ENCODE peak calls at places on chromosomes 4 and X, in seven cellular contexts. S is MCF 10A, P is NB4, C is mucosa of descending colon, O is K562, X is AG09319, E is neural crest cell. L is an unnamed sample.

GRCh38 chr4:176271749-176272148 is 2.7 kb upstream of the ASB5 start:
- DNase-seq in S (no peak), P (no peak), C (no peak), O (no peak), X (no peak), E (no peak), L (no peak)

GRCh38 chr4:69742596-69742995 is 17.8 kb downstream of the SULT1B1 start:
- DNase-seq in S (no peak), P (no peak), C (no peak), O (no peak), X (no peak), E (no peak), L (no peak)

GRCh38 chrX:47093248-47093647 is 15.0 kb downstream of the RGN start:
- DNase-seq in S (peak; percentile 47), P (peak; percentile 52), C (peak; percentile 4), O (peak; percentile 20), X (no peak), E (no peak), L (no peak)

GRCh38 chr4:40731792-40732245 is 17.9 kb upstream of the NSUN7 start:
- DNase-seq in S (no peak), P (peak; percentile 86), C (peak; percentile 57), O (no peak), X (no peak), E (no peak), L (no peak)

GRCh38 chr4:92101609-92102231 is 202.0 kb upstream of the GRID2 start:
- DNase-seq in S (peak; percentile 82), P (no peak), C (no peak), O (no peak), X (no peak), E (no peak), L (no peak)

GRCh38 chr4:171067422-171067821 is 745.8 kb upstream of the GALNTL6 start:
- DNase-seq in S (peak; percentile 5), P (peak; percentile 6), C (no peak), O (no peak), X (no peak), E (no peak), L (no peak)

GRCh38 chrX:134570899-134571298 is 87.4 kb downstream of the PLAC1 start:
- DNase-seq in S (no peak), P (peak; percentile 64), C (no peak), O (no peak), X (no peak), E (no peak), L (no peak)

GRCh38 chr4:129926936-129927335 is 831.0 kb downstream of the C4orf33 start:
- DNase-seq in S (peak; percentile 21), P (peak; percentile 47), C (no peak), O (no peak), X (no peak), E (no peak), L (no peak)

GRCh38 chrX:1464282-1465131 is 11.8 kb upstream of the ASMTL start:
- DNase-seq in S (no peak), P (no peak), C (peak; percentile 2), O (no peak), X (no peak), E (no peak), L (no peak)

GRCh38 chrX:130165703-130166502 is at the start of gene AIFM1:
- DNase-seq in S (peak; percentile 92), P (peak; percentile 97), C (peak; percentile 87), O (peak; percentile 93), X (peak; percentile 90), E (peak; percentile 78), L (peak; percentile 92)

GRCh38 chr4:104615926-104616325 is 121.2 kb upstream of the CXXC4 start:
- DNase-seq in S (no peak), P (no peak), C (no peak), O (no peak), X (no peak), E (no peak), L (no peak)

GRCh38 chr4:181281451-181281850 is 961.8 kb upstream of the TENM3 start:
- DNase-seq in S (no peak), P (no peak), C (no peak), O (no peak), X (no peak), E (no peak), L (no peak)

GRCh38 chr4:66613591-66613990 is 931.7 kb downstream of the CENPC start:
- DNase-seq in S (no peak), P (no peak), C (no peak), O (no peak), X (no peak), E (no peak), L (no peak)

GRCh38 chr4:113440366-113440765 is 321.2 kb downstream of the CAMK2D start:
- DNase-seq in S (no peak), P (no peak), C (no peak), O (no peak), X (no peak), E (no peak), L (no peak)

GRCh38 chr4:129821963-129822362 is 726.0 kb downstream of the C4orf33 start:
- DNase-seq in S (no peak), P (no peak), C (no peak), O (no peak), X (no peak), E (no peak), L (no peak)

GRCh38 chr4:71709961-71710360 is 73.9 kb downstream of the GC start:
- DNase-seq in S (peak; percentile 34), P (no peak), C (peak; percentile 17), O (peak; percentile 5), X (no peak), E (no peak), L (no peak)

GRCh38 chr4:168784786-168785461 is 225.1 kb downstream of the CBR4 start:
- DNase-seq in S (peak; percentile 38), P (no peak), C (no peak), O (no peak), X (no peak), E (no peak), L (no peak)

GRCh38 chrX:77442728-77443127 is 4.5 kb upstream of the FGF16 start:
- DNase-seq in S (peak; percentile 9), P (no peak), C (no peak), O (no peak), X (no peak), E (no peak), L (no peak)

GRCh38 chr4:52968696-52969095 is 106.6 kb downstream of the RASL11B start:
- DNase-seq in S (no peak), P (no peak), C (no peak), O (no peak), X (no peak), E (no peak), L (no peak)

GRCh38 chr4:123673971-123674370 is 277.4 kb downstream of the SPRY1 start:
- DNase-seq in S (no peak), P (no peak), C (no peak), O (no peak), X (no peak), E (no peak), L (no peak)

GRCh38 chr4:3480528-3481112 is 17.5 kb downstream of the DOK7 start:
- DNase-seq in S (peak; percentile 77), P (peak; percentile 92), C (peak; percentile 85), O (peak; percentile 85), X (peak; percentile 27), E (peak; percentile 100), L (peak; percentile 96)

GRCh38 chrX:154000051-154000450 is 19.7 kb downstream of the IRAK1 start:
- DNase-seq in S (no peak), P (peak; percentile 46), C (no peak), O (no peak), X (no peak), E (no peak), L (no peak)

GRCh38 chr4:1126506-1126905 is 13.1 kb upstream of the RNF212 start:
- DNase-seq in S (no peak), P (no peak), C (no peak), O (no peak), X (no peak), E (no peak), L (no peak)

GRCh38 chr4:173288296-173288695 is 45.9 kb downstream of the HMGB2 start:
- DNase-seq in S (peak; percentile 70), P (peak; percentile 87), C (peak; percentile 87), O (peak; percentile 41), X (no peak), E (peak; percentile 65), L (peak; percentile 72)

GRCh38 chr4:137069473-137069872 is 462.8 kb downstream of the PCDH18 start:
- DNase-seq in S (no peak), P (no peak), C (no peak), O (no peak), X (no peak), E (no peak), L (no peak)
- TF ChIP-seq CTCF in S (no peak), P (peak; percentile 13), C (no peak), O (no peak), X (no peak), E (no peak), L (no peak)

GRCh38 chrX:81195712-81196111 is 6.0 kb downstream of the HMGN5 start:
- DNase-seq in S (peak; percentile 67), P (peak; percentile 71), C (peak; percentile 75), O (peak; percentile 25), X (no peak), E (peak; percentile 53), L (peak; percentile 47)
- TF ChIP-seq CTCF in S (peak; percentile 37), P (peak; percentile 56), C (no peak), O (peak; percentile 35), X (peak; percentile 60), E (peak; percentile 71), L (peak; percentile 64)

GRCh38 chrX:101163166-101163565 is 56.4 kb upstream of the DRP2 start:
- DNase-seq in S (no peak), P (no peak), C (no peak), O (no peak), X (no peak), E (no peak), L (no peak)
- TF ChIP-seq CTCF in S (no peak), P (no peak), C (no peak), O (no peak), X (no peak), E (no peak), L (no peak)

GRCh38 chr4:81789741-81790402 is 318.2 kb upstream of the RASGEF1B start:
- DNase-seq in S (no peak), P (no peak), C (no peak), O (peak; percentile 40), X (no peak), E (no peak), L (no peak)

GRCh38 chr4:81785338-81785737 is 313.6 kb upstream of the RASGEF1B start:
- DNase-seq in S (no peak), P (no peak), C (no peak), O (no peak), X (no peak), E (no peak), L (no peak)

GRCh38 chr4:81783565-81783964 is 311.9 kb upstream of the RASGEF1B start:
- DNase-seq in S (no peak), P (no peak), C (no peak), O (no peak), X (no peak), E (no peak), L (no peak)

GRCh38 chr4:81786063-81786763 is 314.5 kb upstream of the RASGEF1B start:
- DNase-seq in S (peak; percentile 40), P (no peak), C (peak; percentile 55), O (peak; percentile 45), X (no peak), E (no peak), L (no peak)

DNA sequence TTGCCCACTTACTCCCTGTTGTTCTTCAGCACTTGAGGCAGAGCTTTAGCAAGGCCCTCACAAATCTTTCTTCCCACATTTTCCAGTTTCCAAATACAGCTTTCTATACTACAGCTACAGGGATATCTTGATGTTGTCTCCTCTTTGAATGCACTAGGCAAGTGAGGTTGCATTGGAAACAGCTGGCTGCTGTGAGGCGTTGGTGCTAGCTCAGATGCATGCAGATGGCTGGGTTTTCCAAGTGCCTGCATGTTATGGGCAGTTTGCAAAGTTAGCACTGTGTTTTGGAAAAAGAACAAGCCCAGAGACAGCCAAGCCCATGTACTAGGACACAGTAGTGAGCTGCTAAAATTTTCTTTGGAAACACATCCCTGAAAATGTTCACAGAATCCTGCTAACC is 315.1 kb upstream of the RASGEF1B start:
- DNase-seq in S (no peak), P (no peak), C (no peak), O (no peak), X (no peak), E (no peak), L (no peak)
- TF ChIP-seq CTCF in S (no peak), P (no peak), C (no peak), O (no peak), X (no peak), E (no peak), L (no peak)